ENCODE peak calls at places on chromosomes 11 and 22, in seven cellular contexts. Y is NCI-H446 treated with DMSO at 0.1 percent for 48 hours, E is lung microvascular endothelial cell, T is HTR-8/SVneo, N is SW 1271, X is fibroblast of the aortic adventitia, R is nephron progenitor cell. G is an unnamed sample.

GRCh38 chr11:72924568-72925190 is 110.5 kb downstream of the ATG16L2 start:
- DNase-seq in E (peak; percentile 71), T (peak; percentile 47), R (no peak), Y (peak; percentile 5), N (no peak), X (peak; percentile 81), G (no peak)

GRCh38 chr11:111362887-111363411 is 16.1 kb downstream of the POU2AF1 start:
- DNase-seq in E (no peak), N (no peak), X (no peak), R (no peak), Y (no peak), T (no peak), G (no peak)

GRCh38 chr11:76709259-76709658 is 38.7 kb upstream of the LRRC32 start:
- DNase-seq in X (no peak), E (no peak), N (no peak), Y (no peak), R (no peak), T (no peak), G (no peak)

GRCh38 chr11:120139316-120140069 is 1.6 kb upstream of the TRIM29 start:
- DNase-seq in T (no peak), Y (no peak), X (no peak), R (no peak), N (no peak), E (no peak), G (no peak)

GRCh38 chr11:123300874-123301695 is 106.0 kb upstream of the CLMP start:
- DNase-seq in X (peak; percentile 56), R (no peak), Y (peak; percentile 26), E (peak; percentile 43), N (no peak), T (no peak), G (no peak)

GRCh38 chr11:82631722-82632630 is 101.7 kb downstream of the FAM181B start:
- DNase-seq in X (no peak), R (no peak), E (peak; percentile 8), T (no peak), N (no peak), Y (no peak), G (no peak)

GRCh38 chr11:372809-373715 is 3.8 kb downstream of the B4GALNT4 start:
- DNase-seq in N (no peak), E (no peak), Y (no peak), T (no peak), X (no peak), R (no peak), G (no peak)

GRCh38 chr11:66718320-66718971 is 10.6 kb downstream of the SPTBN2 start:
- DNase-seq in R (no peak), N (no peak), Y (no peak), X (no peak), T (no peak), E (no peak), G (no peak)

GRCh38 chr22:37514526-37515051 is 4.6 kb downstream of the CARD10 start:
- DNase-seq in N (no peak), Y (no peak), T (no peak), R (no peak), E (no peak), X (no peak), G (peak; percentile 71)

GRCh38 chr11:119479685-119480275 is 56.8 kb upstream of the THY1 start:
- DNase-seq in Y (no peak), E (peak; percentile 47), T (peak; percentile 58), X (peak; percentile 42), R (peak; percentile 46), N (no peak), G (no peak)

GRCh38 chr11:201936-202335 is 5.3 kb downstream of the BET1L start:
- DNase-seq in X (no peak), N (no peak), Y (no peak), R (no peak), E (no peak), T (no peak), G (no peak)

G was measured in WERI-Rb-1.